ENCODE peak calls at places on chromosomes 12 and 14, in five cellular contexts. Y is mesenchymal stem cell, R is aorta, J is fibroblast of pulmonary artery, E is SJCRH30. G is an unnamed sample.

GRCh38 chr14:72828604-72829003 is 65.3 kb downstream of the DPF3 start:
- DNase-seq in Y (no peak), R (no peak), J (no peak), E (no peak), G (no peak)

GRCh38 chr12:9673404-9674225 is 4.1 kb downstream of the CLEC2D start:
- DNase-seq in Y (peak; percentile 92), R (peak; percentile 78), J (peak; percentile 93), E (peak; percentile 50), G (peak; percentile 91)

GRCh38 chr12:6722863-6723262 is 983 bp upstream of the COPS7A start:
- DNase-seq in Y (no peak), R (no peak), J (no peak), E (no peak), G (no peak)

GRCh38 chr12:81558031-81558430 is 201.1 kb downstream of the PPFIA2 start:
- DNase-seq in Y (peak; percentile 3), R (no peak), J (peak; percentile 57), E (no peak), G (peak; percentile 47)

GRCh38 chr14:73833530-73834257 is 17.9 kb upstream of the PTGR2 start:
- DNase-seq in Y (peak; percentile 20), R (no peak), J (peak; percentile 82), E (peak; percentile 75), G (peak; percentile 45)

GRCh38 chr14:39474416-39474911 is 42.2 kb upstream of the FBXO33 start:
- DNase-seq in Y (no peak), R (no peak), J (no peak), E (no peak), G (no peak)

GRCh38 chr14:63478024-63478423 is 65.2 kb downstream of the PPP2R5E start:
- DNase-seq in Y (no peak), R (no peak), J (no peak), E (no peak), G (peak; percentile 44)

GRCh38 chr12:57898308-57898970 is 42.9 kb upstream of the ATP23 start:
- DNase-seq in Y (no peak), R (peak; percentile 46), J (no peak), E (no peak), G (peak; percentile 24)

GRCh38 chr14:60514378-60515243 is 5.7 kb downstream of the SIX6 start:
- DNase-seq in Y (peak; percentile 21), R (peak; percentile 79), J (no peak), E (no peak), G (no peak)

GRCh38 chr12:28294300-28294699 is 104.0 kb downstream of the CCDC91 start:
- DNase-seq in Y (no peak), R (no peak), J (no peak), E (no peak), G (no peak)

GRCh38 chr12:52391618-52392002 is 6.2 kb upstream of the KRT84 start:
- DNase-seq in Y (no peak), R (peak; percentile 89), J (peak; percentile 33), E (peak; percentile 45), G (no peak)

GRCh38 chr14:76117789-76118188 is 33.9 kb upstream of the GPATCH2L start:
- DNase-seq in Y (no peak), R (no peak), J (no peak), E (peak; percentile 15), G (no peak)

GRCh38 chr14:103819503-103820307 is 27.7 kb downstream of the PPP1R13B start:
- DNase-seq in Y (peak; percentile 11), R (no peak), J (peak; percentile 48), E (peak; percentile 77), G (no peak)

GRCh38 chr14:103820382-103820781 is 27.0 kb downstream of the PPP1R13B start:
- DNase-seq in Y (no peak), R (no peak), J (no peak), E (peak; percentile 15), G (no peak)

GRCh38 chr14:103818422-103818821 is 29.0 kb downstream of the PPP1R13B start:
- DNase-seq in Y (no peak), R (no peak), J (no peak), E (no peak), G (no peak)

GRCh38 chr14:103818870-103819269 is 28.5 kb downstream of the PPP1R13B start:
- DNase-seq in Y (no peak), R (no peak), J (no peak), E (no peak), G (no peak)

DNA sequence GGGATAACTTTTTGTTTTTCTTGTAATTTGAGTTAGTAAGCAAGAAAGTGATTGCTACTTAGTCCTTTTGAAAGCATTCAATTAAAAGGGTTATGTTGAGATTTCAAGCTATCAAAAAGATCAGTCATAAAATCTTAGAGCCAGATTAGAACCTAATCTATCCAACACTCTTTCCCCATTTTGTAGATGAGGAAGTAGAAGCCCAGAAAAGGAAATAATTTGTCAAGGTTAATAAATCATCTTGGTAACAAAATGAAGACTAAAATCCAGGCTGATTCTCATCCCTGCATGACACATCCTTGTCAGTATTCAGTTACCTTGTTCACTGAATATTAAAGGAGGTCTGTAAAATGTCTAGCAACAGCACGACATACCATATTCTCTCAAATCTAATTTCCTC is 26.5 kb downstream of the PPP1R13B start:
- DNase-seq in Y (no peak), R (no peak), J (no peak), E (peak; percentile 12), G (no peak)
- H3K4me3 ChIP-seq in Y (no peak overlapping the region), R (no peak overlapping the region), J (no peak overlapping the region), E (no peak overlapping the region), G (no peak overlapping the region)

GRCh38 chr12:112409906-112410244 is 470 bp upstream of the RPL6 start:
- DNase-seq in Y (no peak), R (no peak), J (no peak), E (no peak), G (no peak)

GRCh38 chr12:112408621-112409020 is 784 bp downstream of the RPL6 start:
- DNase-seq in Y (peak; percentile 22), R (no peak), J (no peak), E (no peak), G (no peak)

GRCh38 chr12:112409064-112409905 is at the start of gene RPL6:
- DNase-seq in Y (peak; percentile 96), R (peak; percentile 85), J (peak; percentile 96), E (peak; percentile 94), G (peak; percentile 96)

GRCh38 chr12:112401903-112402498 is 7.4 kb downstream of the RPL6 start:
- DNase-seq in Y (no peak), R (no peak), J (no peak), E (no peak), G (no peak)

DNA sequence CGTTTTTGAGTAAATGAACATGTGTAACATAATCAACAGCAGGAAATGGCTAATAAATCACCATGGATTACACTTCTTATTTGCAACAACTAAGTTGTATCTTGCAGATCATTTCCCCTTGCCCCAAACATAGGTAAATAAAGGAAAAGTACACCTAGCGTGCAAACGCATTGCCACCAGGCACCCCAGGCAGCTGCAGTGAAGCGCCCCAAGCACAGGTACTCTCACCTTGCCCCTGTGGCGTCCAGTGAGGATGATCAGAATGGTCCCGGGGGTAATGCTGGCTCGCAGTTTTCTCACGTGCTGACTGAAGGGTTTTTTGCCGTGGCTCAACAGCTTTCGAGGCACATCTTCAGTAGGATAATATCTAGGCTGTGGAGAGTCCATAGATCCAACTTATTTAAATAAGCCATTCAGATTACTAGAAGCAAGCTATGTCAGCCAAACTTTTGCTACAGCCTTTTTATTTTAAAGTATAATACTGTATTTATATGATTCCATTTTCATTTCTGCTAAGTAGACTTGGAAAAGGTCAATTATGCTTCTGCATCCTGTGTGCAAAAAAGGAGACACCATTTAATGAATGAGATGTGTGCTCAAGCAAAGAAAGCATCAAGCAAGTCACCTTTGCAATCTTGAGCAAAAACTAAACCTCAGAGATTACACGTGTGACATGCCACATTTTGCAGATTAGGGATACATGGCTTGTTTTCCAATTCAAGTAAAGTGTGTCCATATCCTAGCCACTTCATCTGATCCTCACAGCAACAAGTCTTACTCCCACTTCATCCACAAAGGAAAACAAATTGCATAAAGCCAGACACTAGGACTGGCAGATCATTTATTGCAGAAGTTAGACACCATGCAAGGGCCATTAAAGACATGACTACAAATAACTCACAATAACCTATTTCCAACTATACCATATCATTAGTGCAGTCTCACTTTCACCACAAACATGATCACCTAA is 2.6 kb downstream of the RPL6 start:
- DNase-seq in Y (no peak), R (no peak), J (no peak), E (no peak), G (no peak)
- H3K4me3 ChIP-seq in Y (no peak overlapping the region), R (no peak overlapping the region), J (peak overlapping the region; percentile 95), E (peak overlapping the region; percentile 81), G (peak overlapping the region; percentile 75)

DNA sequence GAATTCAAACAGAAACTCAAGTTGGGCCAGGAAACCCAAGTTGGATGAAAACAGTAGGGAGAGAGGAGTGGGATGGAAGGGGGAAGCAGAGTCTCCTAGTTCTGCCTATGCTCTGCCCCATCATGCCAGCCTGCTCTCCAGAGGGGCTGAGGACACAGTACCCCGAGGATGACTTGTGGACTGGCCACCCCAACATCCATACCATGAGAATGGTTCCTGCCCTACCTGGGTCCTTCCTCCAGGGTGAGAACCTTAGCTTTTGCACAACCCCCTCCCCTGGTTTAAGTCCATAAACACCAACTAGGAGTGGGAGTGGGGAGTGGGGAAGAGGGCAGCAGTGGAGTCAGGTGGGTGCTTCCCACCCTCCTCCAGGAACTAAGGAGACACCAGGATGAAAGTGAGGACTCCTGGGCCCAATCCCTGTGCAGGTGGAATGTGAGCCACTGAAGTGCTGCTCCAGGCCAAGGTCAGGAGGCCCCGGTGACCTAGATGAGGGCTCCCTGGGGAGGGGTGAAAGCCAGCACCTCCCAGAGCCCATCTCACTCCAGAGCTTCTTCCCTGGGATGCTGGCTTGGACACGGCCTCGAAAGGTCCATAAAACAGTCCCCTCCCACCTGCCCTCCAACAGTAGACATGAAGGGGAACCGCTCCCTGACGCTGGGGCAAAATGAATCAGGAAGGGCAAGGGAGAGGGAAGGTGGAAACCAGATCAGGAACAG is 6.6 kb downstream of the ZNF385A start:
- DNase-seq in Y (no peak), R (no peak), J (no peak), E (no peak), G (no peak)
- H3K4me3 ChIP-seq in Y (no peak overlapping the region), R (no peak overlapping the region), J (no peak overlapping the region), E (no peak overlapping the region), G (peak overlapping the region; percentile 67)

DNA sequence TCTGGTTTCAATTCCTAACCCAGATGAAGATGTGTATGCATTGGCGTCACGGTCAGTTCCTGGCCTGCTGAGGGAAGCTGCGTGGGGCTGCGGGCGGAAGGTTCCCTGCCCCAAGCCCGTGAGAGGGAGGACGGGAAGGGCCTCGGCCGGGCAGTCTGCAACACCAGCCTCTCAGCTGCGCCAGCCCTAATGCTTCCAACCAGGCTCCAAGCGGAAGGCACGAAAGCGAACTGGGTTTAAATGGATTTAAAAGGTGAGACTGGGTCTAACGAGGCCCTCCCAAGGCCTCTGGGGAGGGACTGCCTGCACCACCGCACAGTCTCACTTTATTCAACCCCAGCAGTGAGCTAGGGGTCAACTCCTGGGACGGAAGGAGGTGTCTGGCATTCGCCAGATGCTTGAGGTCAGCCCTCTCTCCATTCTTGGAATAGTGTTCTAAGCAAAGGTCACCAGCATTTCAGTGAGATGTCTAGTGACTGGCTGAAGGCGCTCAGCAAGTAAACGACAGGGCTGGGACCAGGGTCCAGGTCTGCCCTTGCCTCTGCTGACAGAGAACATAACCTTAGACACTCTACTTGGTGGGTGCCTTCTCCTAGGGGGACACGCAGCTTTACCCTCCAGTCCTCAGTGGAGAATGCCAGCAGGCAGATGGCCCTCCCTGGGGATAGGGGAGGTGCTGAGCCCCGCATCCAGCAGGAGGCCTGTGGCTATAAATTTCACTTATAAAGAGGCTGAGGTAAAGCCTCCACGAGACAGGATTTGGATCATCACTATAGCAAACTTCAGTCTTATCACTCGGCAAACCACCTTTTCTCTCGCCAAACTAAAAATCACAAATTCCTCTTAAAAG is 92.2 kb downstream of the PIWIL1 start:
- DNase-seq in Y (no peak), R (no peak), J (no peak), E (no peak), G (no peak)
- H3K4me3 ChIP-seq in Y (no peak overlapping the region), R (no peak overlapping the region), J (no peak overlapping the region), E (no peak overlapping the region), G (no peak overlapping the region)